ENCODE peak calls at places on chromosome 15, in four cellular contexts. One of them, this sample, is unnamed.

GRCh38 chr15:85579957-85580694 is 199.7 kb downstream of the AKAP13 start:
- DNase-seq in transverse colon: peak
- DNase-seq in fibroblast of villous mesenchyme: no peak
- DNase-seq in A549: peak
- DNase-seq in this sample: no peak

GRCh38 chr15:34099914-34100313 is 1.7 kb downstream of the EMC7 start:
- DNase-seq in fibroblast of villous mesenchyme: no peak
- DNase-seq in transverse colon: no peak
- DNase-seq in A549: no peak
- DNase-seq in this sample: no peak

GRCh38 chr15:42151736-42152135 is 4.7 kb downstream of the PLA2G4F start:
- DNase-seq in A549: no peak
- DNase-seq in transverse colon: no peak
- DNase-seq in fibroblast of villous mesenchyme: no peak
- DNase-seq in this sample: no peak

GRCh38 chr15:31280037-31280830 is 46.4 kb upstream of the KLF13 start:
- DNase-seq in fibroblast of villous mesenchyme: no peak
- DNase-seq in A549: no peak
- DNase-seq in transverse colon: peak
- DNase-seq in this sample: no peak

GRCh38 chr15:66459818-66460615 is 37.5 kb downstream of the SNAPC5 start:
- DNase-seq in fibroblast of villous mesenchyme: no peak
- DNase-seq in A549: no peak
- DNase-seq in transverse colon: no peak
- DNase-seq in this sample: no peak

GRCh38 chr15:68542771-68543544 is 35.8 kb upstream of the CORO2B start:
- DNase-seq in transverse colon: no peak
- DNase-seq in A549: no peak
- DNase-seq in fibroblast of villous mesenchyme: peak
- DNase-seq in this sample: no peak

GRCh38 chr15:64247906-64248541 is 85.2 kb upstream of the PPIB start:
- DNase-seq in A549: peak
- DNase-seq in fibroblast of villous mesenchyme: peak
- DNase-seq in transverse colon: peak
- DNase-seq in this sample: peak

GRCh38 chr15:75801859-75802593 is 41.2 kb upstream of the UBE2Q2 start:
- DNase-seq in transverse colon: peak
- DNase-seq in A549: peak
- DNase-seq in fibroblast of villous mesenchyme: peak
- DNase-seq in this sample: peak

GRCh38 chr15:93428135-93428534 is 339.1 kb upstream of the RGMA start:
- DNase-seq in transverse colon: no peak
- DNase-seq in fibroblast of villous mesenchyme: no peak
- DNase-seq in A549: no peak
- DNase-seq in this sample: no peak

GRCh38 chr15:26877842-26878241 is 11.0 kb downstream of the GABRA5 start:
- DNase-seq in transverse colon: no peak
- DNase-seq in fibroblast of villous mesenchyme: no peak
- DNase-seq in A549: no peak
- DNase-seq in this sample: no peak

GRCh38 chr15:91887321-91887720 is 33.8 kb downstream of the SLCO3A1 start:
- DNase-seq in transverse colon: no peak
- DNase-seq in A549: no peak
- DNase-seq in fibroblast of villous mesenchyme: no peak
- DNase-seq in this sample: no peak

GRCh38 chr15:73368301-73369072 is at the start of gene HCN4:
- DNase-seq in fibroblast of villous mesenchyme: no peak
- DNase-seq in A549: no peak
- DNase-seq in transverse colon: no peak
- DNase-seq in this sample: no peak

GRCh38 chr15:68383161-68384074 is 48.5 kb downstream of the ITGA11 start:
- DNase-seq in A549: peak
- DNase-seq in fibroblast of villous mesenchyme: no peak
- DNase-seq in transverse colon: peak
- DNase-seq in this sample: peak

GRCh38 chr15:31396881-31397560 is 70.4 kb downstream of the KLF13 start:
- DNase-seq in A549: peak
- DNase-seq in fibroblast of villous mesenchyme: peak
- DNase-seq in transverse colon: peak
- DNase-seq in this sample: peak

GRCh38 chr15:64161688-64162477 is 939 bp downstream of the PPIB start:
- DNase-seq in transverse colon: no peak
- DNase-seq in A549: no peak
- DNase-seq in fibroblast of villous mesenchyme: no peak
- DNase-seq in this sample: no peak

GRCh38 chr15:63528138-63528659 is 23.8 kb downstream of the USP3 start:
- DNase-seq in transverse colon: no peak
- DNase-seq in fibroblast of villous mesenchyme: peak
- DNase-seq in A549: no peak
- DNase-seq in this sample: no peak

GRCh38 chr15:36810656-36811449 is 231.4 kb downstream of the CDIN1 start:
- DNase-seq in fibroblast of villous mesenchyme: peak
- DNase-seq in transverse colon: no peak
- DNase-seq in A549: no peak
- DNase-seq in this sample: no peak

GRCh38 chr15:43872416-43873020 is 45.7 kb downstream of the WDR76 start:
- DNase-seq in transverse colon: peak
- DNase-seq in A549: peak
- DNase-seq in fibroblast of villous mesenchyme: peak
- DNase-seq in this sample: peak

GRCh38 chr15:23869391-23869790 is 182.3 kb upstream of the NDN start:
- DNase-seq in transverse colon: peak
- DNase-seq in A549: no peak
- DNase-seq in fibroblast of villous mesenchyme: no peak
- DNase-seq in this sample: no peak

GRCh38 chr15:98844261-98844660 is 163.3 kb downstream of the PGPEP1L start:
- DNase-seq in A549: peak
- DNase-seq in transverse colon: no peak
- DNase-seq in fibroblast of villous mesenchyme: peak
- DNase-seq in this sample: no peak

GRCh38 chr15:94346272-94346671 is 114.9 kb downstream of the MCTP2 start:
- DNase-seq in A549: peak
- DNase-seq in fibroblast of villous mesenchyme: peak
- DNase-seq in transverse colon: no peak
- DNase-seq in this sample: no peak

GRCh38 chr15:35566991-35567390 is 21.0 kb upstream of the DPH6 start:
- DNase-seq in transverse colon: no peak
- DNase-seq in fibroblast of villous mesenchyme: no peak
- DNase-seq in A549: no peak
- DNase-seq in this sample: no peak

GRCh38 chr15:35565901-35566300 is 19.9 kb upstream of the DPH6 start:
- DNase-seq in transverse colon: no peak
- DNase-seq in A549: no peak
- DNase-seq in fibroblast of villous mesenchyme: peak
- DNase-seq in this sample: no peak

GRCh38 chr15:35567392-35567791 is 21.4 kb upstream of the DPH6 start:
- DNase-seq in transverse colon: no peak
- DNase-seq in A549: no peak
- DNase-seq in fibroblast of villous mesenchyme: no peak
- DNase-seq in this sample: no peak
- H3K4me3 ChIP-seq in transverse colon: no peak
- H3K4me3 ChIP-seq in A549: no peak
- H3K4me3 ChIP-seq in fibroblast of villous mesenchyme: no peak
- H3K4me3 ChIP-seq in this sample: no peak

GRCh38 chr15:57363661-57364060 is 12.6 kb upstream of the CGNL1 start:
- DNase-seq in transverse colon: no peak
- DNase-seq in A549: no peak
- DNase-seq in fibroblast of villous mesenchyme: no peak
- DNase-seq in this sample: no peak

GRCh38 chr15:57367556-57367955 is 8.7 kb upstream of the CGNL1 start:
- DNase-seq in transverse colon: no peak
- DNase-seq in fibroblast of villous mesenchyme: no peak
- DNase-seq in A549: no peak
- DNase-seq in this sample: no peak

GRCh38 chr15:57358611-57359010 is 17.7 kb upstream of the CGNL1 start:
- DNase-seq in fibroblast of villous mesenchyme: no peak
- DNase-seq in A549: no peak
- DNase-seq in transverse colon: no peak
- DNase-seq in this sample: no peak

GRCh38 chr15:57364282-57365007 is 11.9 kb upstream of the CGNL1 start:
- DNase-seq in transverse colon: no peak
- DNase-seq in fibroblast of villous mesenchyme: peak
- DNase-seq in A549: no peak
- DNase-seq in this sample: no peak
- TF ChIP-seq CTCF in transverse colon: no peak
- TF ChIP-seq CTCF in fibroblast of villous mesenchyme: peak
- TF ChIP-seq CTCF in A549: no peak
- TF ChIP-seq CTCF in this sample: peak

DNA sequence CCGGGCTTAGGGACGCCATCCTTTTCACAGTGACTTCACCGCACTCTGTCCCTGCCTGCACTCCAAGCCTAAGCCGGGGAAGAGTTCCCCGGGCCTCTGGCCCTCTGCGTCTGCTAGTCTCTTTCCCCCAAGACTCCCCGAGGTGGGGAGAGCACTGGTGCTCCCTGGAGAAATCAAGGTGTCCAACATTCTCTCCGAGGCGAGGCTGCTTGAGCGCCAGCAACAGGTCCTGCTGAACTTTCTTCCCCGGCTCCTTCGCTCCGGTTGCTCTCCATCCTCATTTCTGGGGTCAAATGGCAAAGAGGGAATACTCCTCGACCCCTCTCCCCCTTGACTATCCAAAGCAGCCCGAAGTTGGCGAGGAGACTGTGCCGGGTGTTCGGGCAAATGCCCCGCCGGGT is 28.9 kb downstream of the NR2F2 start:
- DNase-seq in A549: no peak
- DNase-seq in fibroblast of villous mesenchyme: peak
- DNase-seq in transverse colon: no peak
- DNase-seq in this sample: no peak
- H3K4me3 ChIP-seq in A549: no peak
- H3K4me3 ChIP-seq in fibroblast of villous mesenchyme: peak
- H3K4me3 ChIP-seq in transverse colon: no peak
- H3K4me3 ChIP-seq in this sample: no peak

GRCh38 chr15:53256043-53256442 is 465.9 kb upstream of the ONECUT1 start:
- DNase-seq in transverse colon: no peak
- DNase-seq in A549: no peak
- DNase-seq in fibroblast of villous mesenchyme: no peak
- DNase-seq in this sample: no peak
- TF ChIP-seq CTCF in transverse colon: no peak
- TF ChIP-seq CTCF in A549: no peak
- TF ChIP-seq CTCF in fibroblast of villous mesenchyme: no peak
- TF ChIP-seq CTCF in this sample: no peak

GRCh38 chr15:28094732-28095521 is 4.2 kb downstream of the OCA2 start:
- DNase-seq in A549: no peak
- DNase-seq in transverse colon: peak
- DNase-seq in fibroblast of villous mesenchyme: no peak
- DNase-seq in this sample: no peak
- H3K4me3 ChIP-seq in A549: no peak
- H3K4me3 ChIP-seq in transverse colon: peak
- H3K4me3 ChIP-seq in fibroblast of villous mesenchyme: peak
- H3K4me3 ChIP-seq in this sample: no peak

DNA sequence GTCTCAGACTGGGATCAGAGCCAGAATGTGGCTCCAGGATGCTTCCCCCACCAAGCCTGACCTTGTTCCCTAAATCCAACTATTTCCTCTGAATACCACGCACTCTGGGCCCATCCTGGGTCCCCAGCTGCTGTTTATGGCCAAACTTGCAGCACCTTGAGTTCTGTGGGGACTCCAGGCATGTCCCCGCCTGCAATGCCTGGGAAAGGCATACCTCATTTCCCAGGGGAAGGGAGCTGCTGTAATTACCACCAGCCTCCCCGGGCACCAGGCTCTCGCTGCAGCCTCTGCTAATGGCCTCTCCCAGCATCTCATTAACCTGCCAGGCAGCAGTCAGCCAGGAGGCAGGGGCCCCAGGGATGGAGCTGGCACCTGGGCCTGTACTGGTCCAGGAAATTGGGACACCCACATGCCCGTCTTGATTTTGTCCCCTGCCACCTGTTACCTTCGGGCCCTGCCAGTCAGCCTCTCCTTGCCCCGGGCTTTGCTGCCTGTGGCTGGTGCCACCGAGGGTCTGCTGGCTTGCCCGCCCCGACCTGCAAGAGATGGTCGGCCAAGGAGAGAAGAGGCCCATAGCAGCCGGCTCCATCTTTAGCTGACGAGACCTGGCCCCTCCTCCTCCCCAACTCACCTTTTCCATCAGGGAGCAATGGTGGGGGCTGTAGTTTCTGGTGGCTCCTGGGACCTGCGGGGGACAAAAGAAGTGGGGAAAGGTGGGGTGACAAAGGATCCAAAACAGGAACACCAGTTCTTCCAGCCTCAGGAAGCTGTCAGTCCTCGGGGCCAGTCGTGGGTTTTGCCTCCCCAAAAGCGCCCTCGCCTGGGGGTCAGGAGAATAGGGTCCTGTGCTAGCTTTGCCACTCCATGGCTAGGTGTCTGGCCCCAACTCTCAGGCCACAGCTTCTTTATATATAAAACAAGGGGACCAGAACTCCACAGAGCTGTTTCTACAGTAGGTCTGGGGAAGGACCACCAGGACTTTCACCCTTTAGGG is 4.3 kb downstream of the CCDC9B start:
- DNase-seq in transverse colon: no peak
- DNase-seq in fibroblast of villous mesenchyme: no peak
- DNase-seq in A549: no peak
- DNase-seq in this sample: no peak
- TF ChIP-seq CTCF in transverse colon: no peak
- TF ChIP-seq CTCF in fibroblast of villous mesenchyme: no peak
- TF ChIP-seq CTCF in A549: no peak
- TF ChIP-seq CTCF in this sample: peak

DNA sequence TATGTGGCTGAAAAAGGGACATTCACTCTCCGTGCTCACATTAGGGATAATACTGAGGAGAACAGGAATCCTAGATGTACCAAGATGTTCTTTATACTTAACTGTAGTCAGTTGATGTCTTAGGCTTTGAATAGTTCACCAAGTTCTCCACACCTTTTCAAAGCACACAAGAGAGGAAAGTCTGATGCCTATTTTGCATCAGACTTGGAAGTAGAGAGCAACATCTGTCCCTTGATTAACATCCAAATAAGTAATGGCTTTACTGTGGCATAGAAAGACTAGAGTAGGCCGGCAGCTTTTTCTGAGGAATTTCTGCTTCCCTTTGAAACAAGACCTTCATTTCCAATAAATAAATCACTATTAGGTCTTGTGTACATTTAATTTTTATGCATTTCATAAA is 34.0 kb downstream of the PIGB start:
- DNase-seq in transverse colon: no peak
- DNase-seq in fibroblast of villous mesenchyme: no peak
- DNase-seq in A549: no peak
- DNase-seq in this sample: no peak
- H3K4me3 ChIP-seq in transverse colon: no peak
- H3K4me3 ChIP-seq in fibroblast of villous mesenchyme: no peak
- H3K4me3 ChIP-seq in A549: no peak
- H3K4me3 ChIP-seq in this sample: no peak

GRCh38 chr15:89406756-89407650 is 72.4 kb upstream of the POLG start:
- DNase-seq in transverse colon: no peak
- DNase-seq in fibroblast of villous mesenchyme: no peak
- DNase-seq in A549: no peak
- DNase-seq in this sample: no peak
- TF ChIP-seq CTCF in transverse colon: no peak
- TF ChIP-seq CTCF in fibroblast of villous mesenchyme: no peak
- TF ChIP-seq CTCF in A549: no peak
- TF ChIP-seq CTCF in this sample: no peak

GRCh38 chr15:57671636-57672035 is 34.9 kb upstream of the POLR2M start:
- DNase-seq in transverse colon: no peak
- DNase-seq in fibroblast of villous mesenchyme: no peak
- DNase-seq in A549: no peak
- DNase-seq in this sample: no peak
- H3K4me3 ChIP-seq in transverse colon: no peak
- H3K4me3 ChIP-seq in fibroblast of villous mesenchyme: no peak
- H3K4me3 ChIP-seq in A549: no peak
- H3K4me3 ChIP-seq in this sample: no peak